ENCODE peak calls at places on chromosome 10, in six cellular contexts. Z, L, J, H, K and A are unnamed samples.
A peak's percentile ranks its signal among the peaks of the same experiment; 100 is the strongest.

GRCh38 chr10:69736866-69737641 is 64.7 kb upstream of the COL13A1 start:
- DNase-seq in Z (peak; percentile 45), L (no peak), J (no peak), H (no peak), K (no peak), A (no peak)

GRCh38 chr10:101644002-101644401 is 51.0 kb downstream of the FBXW4 start:
- DNase-seq in Z (no peak), L (no peak), J (no peak), H (no peak), K (no peak), A (no peak)

GRCh38 chr10:88851706-88852105 is at the start of gene ANKRD22:
- DNase-seq in Z (peak; percentile 61), L (no peak), J (no peak), H (no peak), K (no peak), A (no peak)

GRCh38 chr10:51629969-51630617 is 69.3 kb downstream of the CSTF2T start:
- DNase-seq in Z (peak; percentile 66), L (peak; percentile 48), J (peak; percentile 20), H (no peak), K (peak; percentile 16), A (no peak)

GRCh38 chr10:122307669-122308486 is 36.8 kb downstream of the BTBD16 start:
- DNase-seq in Z (peak; percentile 89), L (peak; percentile 74), J (peak; percentile 88), H (peak; percentile 55), K (peak; percentile 71), A (peak; percentile 75)

GRCh38 chr10:132133005-132133404 is 53.7 kb upstream of the DPYSL4 start:
- DNase-seq in Z (no peak), L (peak; percentile 33), J (no peak), H (no peak), K (peak; percentile 7), A (no peak)

GRCh38 chr10:72763201-72763600 is 71.3 kb downstream of the MCU start:
- DNase-seq in Z (no peak), L (no peak), J (no peak), H (no peak), K (no peak), A (no peak)

GRCh38 chr10:1542941-1543340 is 194.4 kb downstream of the ADARB2 start:
- DNase-seq in Z (no peak), L (peak; percentile 24), J (no peak), H (no peak), K (no peak), A (no peak)

GRCh38 chr10:49601857-49602256 is 8.3 kb upstream of the SLC18A3 start:
- DNase-seq in Z (no peak), L (peak; percentile 14), J (no peak), H (no peak), K (no peak), A (no peak)

GRCh38 chr10:71288461-71288860 is 30.6 kb upstream of the SLC29A3 start:
- DNase-seq in Z (no peak), L (peak; percentile 34), J (no peak), H (no peak), K (no peak), A (no peak)

GRCh38 chr10:88979153-88979562 is 11.4 kb upstream of the FAS start:
- DNase-seq in Z (peak; percentile 79), L (peak; percentile 61), J (peak; percentile 70), H (peak; percentile 15), K (no peak), A (peak; percentile 68)

GRCh38 chr10:124942317-124943169 is 620 bp downstream of the ZRANB1 start:
- DNase-seq in Z (no peak), L (no peak), J (no peak), H (no peak), K (no peak), A (peak; percentile 13)

GRCh38 chr10:72682626-72683025 is 9.3 kb upstream of the MCU start:
- DNase-seq in Z (no peak), L (no peak), J (no peak), H (no peak), K (no peak), A (no peak)